ENCODE peak calls at places on chromosomes 5 and 9, in eight cellular contexts. N is heart left ventricle; X is dorsolateral prefrontal cortex; Z is psoas muscle; L is pancreas; M is CD4-positive, alpha-beta T cell; R is heart right ventricle; Y is lung. W is an unnamed sample.
A peak's percentile ranks its signal among the peaks of the same experiment; 100 is the strongest.

GRCh38 chr5:27612161-27612560 is 573.8 kb upstream of the CDH9 start:
- DNase-seq in N (no peak), M (no peak), Z (no peak), X (no peak), Y (no peak), R (no peak), L (no peak), W (no peak)

GRCh38 chr9:95286151-95286550 is 31.4 kb downstream of the FANCC start:
- DNase-seq in Z (no peak), R (no peak), N (no peak), X (no peak), M (no peak), Y (no peak), L (no peak), W (no peak)

GRCh38 chr5:144582046-144582445 is 411.4 kb downstream of the KCTD16 start:
- DNase-seq in Z (no peak), M (no peak), N (no peak), Y (no peak), L (no peak), R (no peak), X (no peak), W (no peak)

GRCh38 chr5:160802567-160802966 is 49.4 kb downstream of the ATP10B start:
- DNase-seq in N (no peak), Z (no peak), L (no peak), R (no peak), M (no peak), Y (no peak), X (peak; percentile 16), W (no peak)

GRCh38 chr5:9188131-9188530 is 357.7 kb downstream of the SEMA5A start:
- DNase-seq in X (no peak), N (no peak), M (no peak), Y (no peak), Z (no peak), R (no peak), L (no peak), W (peak; percentile 39)

GRCh38 chr9:5899292-5899691 is 8.6 kb downstream of the MLANA start:
- DNase-seq in Z (no peak), N (no peak), M (no peak), X (no peak), L (no peak), Y (no peak), R (no peak), W (no peak)

GRCh38 chr9:110432253-110432652 is 94.6 kb upstream of the TXNDC8 start:
- DNase-seq in L (no peak), N (no peak), Z (no peak), M (no peak), R (no peak), Y (no peak), X (no peak), W (no peak)

GRCh38 chr9:3809724-3810123 is 283.9 kb upstream of the RFX3 start:
- DNase-seq in X (no peak), M (no peak), N (no peak), R (no peak), Z (no peak), Y (no peak), L (no peak), W (peak; percentile 19)

GRCh38 chr9:17462869-17463464 is 115.9 kb upstream of the SH3GL2 start:
- DNase-seq in L (no peak), R (no peak), X (no peak), N (no peak), M (no peak), Y (no peak), Z (no peak), W (peak; percentile 27)

GRCh38 chr9:133877327-133877726 is 114.8 kb downstream of the VAV2 start:
- DNase-seq in Z (no peak), L (no peak), X (no peak), Y (no peak), R (no peak), M (no peak), N (no peak), W (no peak)

GRCh38 chr5:134479839-134480238 is 45.6 kb upstream of the JADE2 start:
- DNase-seq in Y (no peak), X (no peak), Z (no peak), R (no peak), N (no peak), L (no peak), M (no peak), W (no peak)

DNA sequence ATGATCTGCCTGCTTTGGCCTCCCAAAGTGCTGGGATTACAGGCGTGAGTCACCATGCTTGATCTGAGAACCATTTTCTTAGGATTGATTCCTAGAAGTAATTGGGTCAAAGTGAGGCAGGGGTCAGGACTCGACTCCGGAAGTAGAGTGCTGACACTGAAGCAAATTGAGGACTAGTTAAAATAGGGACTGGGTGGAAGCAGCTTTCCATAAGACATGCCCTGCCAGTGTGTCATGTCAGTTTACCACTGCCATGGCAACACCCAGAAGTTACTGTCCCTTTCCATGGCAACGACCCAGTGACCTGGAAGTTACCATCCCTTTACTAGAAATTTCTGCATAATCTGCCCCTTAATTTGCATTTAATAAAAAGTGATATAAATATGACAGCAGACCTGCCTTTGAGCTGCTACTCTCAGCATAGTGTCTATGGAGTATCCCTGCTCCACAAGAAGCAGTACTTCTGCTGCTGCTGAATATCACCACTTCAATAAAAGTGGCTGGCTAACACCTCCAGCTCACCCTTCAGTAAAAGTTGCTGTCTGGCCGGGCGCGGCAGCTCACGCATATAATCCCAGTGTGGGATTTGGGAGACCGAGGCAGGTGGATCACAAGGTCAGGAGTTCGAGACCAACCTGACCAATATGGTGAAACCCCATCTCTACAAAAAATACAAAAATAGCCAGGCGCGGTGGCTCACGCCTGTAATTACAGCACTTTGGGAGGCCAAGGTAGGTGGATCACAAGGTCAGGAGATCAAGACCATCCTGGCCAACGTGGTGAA is 47.8 kb upstream of the JADE2 start:
- DNase-seq in Z (no peak), R (no peak), N (no peak), X (no peak), Y (no peak), M (no peak), L (no peak), W (no peak)
- H3K27ac ChIP-seq in Z (no peak overlapping the region), R (no peak overlapping the region), N (no peak overlapping the region), X (no peak overlapping the region), Y (no peak overlapping the region), M (no peak overlapping the region), L (no peak overlapping the region), W (no peak overlapping the region)

DNA sequence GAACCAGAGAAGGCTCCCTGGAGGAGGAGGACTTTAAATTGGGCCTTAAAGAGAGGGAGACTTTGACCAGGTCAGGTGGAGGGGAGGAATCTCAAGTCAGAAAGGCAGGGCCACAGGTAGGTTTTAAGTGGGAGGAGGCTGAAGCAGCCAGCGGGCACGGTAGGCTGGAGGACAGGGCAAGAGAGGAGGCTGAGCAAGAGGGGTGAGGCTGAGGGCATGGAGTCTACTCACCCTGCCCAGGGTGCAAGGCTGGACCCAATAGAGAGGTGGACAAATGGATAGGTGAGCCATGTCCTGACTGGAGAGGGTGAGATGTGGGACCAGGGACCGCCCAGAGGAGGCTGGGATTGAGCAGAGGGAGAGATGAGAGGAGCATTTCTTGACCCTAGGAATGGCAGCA is 25.6 kb upstream of the TRIM14 start:
- DNase-seq in R (no peak), L (no peak), M (no peak), Y (no peak), N (no peak), X (no peak), Z (no peak), W (no peak)
- H3K27ac ChIP-seq in R (no peak overlapping the region), L (no peak overlapping the region), M (no peak overlapping the region), Y (no peak overlapping the region), N (no peak overlapping the region), X (no peak overlapping the region), Z (no peak overlapping the region), W (no peak overlapping the region)

GRCh38 chr5:11997942-11998341 is 93.7 kb upstream of the CTNND2 start:
- DNase-seq in Z (no peak), X (no peak), N (no peak), R (no peak), L (no peak), M (no peak), Y (no peak), W (no peak)
- H3K27ac ChIP-seq in Z (no peak overlapping the region), X (no peak overlapping the region), N (no peak overlapping the region), R (no peak overlapping the region), L (no peak overlapping the region), M (no peak overlapping the region), Y (no peak overlapping the region), W (no peak overlapping the region)

GRCh38 chr9:35771079-35771441 is 17.0 kb upstream of the MSMP start:
- DNase-seq in N (peak; percentile 45), Z (peak; percentile 42), Y (no peak), X (no peak), M (no peak), R (peak; percentile 26), L (no peak), W (no peak)
- H3K27ac ChIP-seq in N (peak overlapping the region; percentile 54), Z (peak overlapping the region; percentile 68), Y (peak overlapping the region; percentile 63), X (no peak overlapping the region), M (no peak overlapping the region), R (peak overlapping the region; percentile 10), L (peak overlapping the region; percentile 46), W (no peak overlapping the region)

GRCh38 chr5:38650540-38651275 is 94.3 kb upstream of the LIFR start:
- DNase-seq in X (no peak), M (no peak), R (no peak), L (no peak), N (no peak), Z (no peak), Y (no peak), W (no peak)

GRCh38 chr5:38653389-38653788 is 96.9 kb upstream of the LIFR start:
- DNase-seq in X (no peak), M (no peak), R (no peak), L (no peak), N (no peak), Z (no peak), Y (no peak), W (no peak)

GRCh38 chr5:38645508-38645907 is 89.1 kb upstream of the LIFR start:
- DNase-seq in L (no peak), R (peak; percentile 28), M (no peak), X (no peak), Z (peak; percentile 50), N (no peak), Y (no peak), W (no peak)

GRCh38 chr5:38651806-38652205 is 95.4 kb upstream of the LIFR start:
- DNase-seq in N (no peak), Z (no peak), R (no peak), Y (no peak), M (no peak), L (no peak), X (no peak), W (no peak)

DNA sequence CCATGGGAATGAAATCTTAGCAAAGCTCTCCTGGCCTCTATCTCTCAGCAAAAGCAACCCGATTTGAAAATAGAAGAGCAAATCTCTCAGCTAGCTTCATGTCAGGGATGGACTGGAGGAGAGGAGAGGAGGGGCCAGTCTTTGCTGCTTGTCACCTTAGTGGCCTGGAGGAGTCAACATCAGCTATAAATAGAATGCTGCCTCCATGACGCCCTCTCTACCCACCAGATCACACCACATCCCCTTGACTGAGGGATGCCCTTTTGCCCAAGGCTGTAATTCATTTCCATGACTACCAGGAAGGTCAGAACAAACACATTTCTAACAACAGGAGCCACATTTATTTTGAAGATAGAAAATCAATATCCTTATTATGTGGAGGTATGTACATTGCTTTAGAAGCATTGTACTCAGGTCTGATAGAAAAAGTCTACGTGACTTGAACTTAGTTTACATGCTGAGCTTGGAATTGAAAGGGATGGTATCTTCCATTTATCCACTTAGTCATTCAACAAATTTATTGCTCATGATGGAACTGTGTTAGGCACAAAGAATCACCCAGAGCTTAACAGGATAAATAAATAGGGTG is 92.4 kb upstream of the LIFR start:
- DNase-seq in N (no peak), Y (no peak), L (no peak), M (no peak), Z (no peak), X (no peak), R (no peak), W (no peak)
- H3K27ac ChIP-seq in N (no peak overlapping the region), Y (no peak overlapping the region), L (no peak overlapping the region), M (no peak overlapping the region), Z (no peak overlapping the region), X (no peak overlapping the region), R (no peak overlapping the region), W (no peak overlapping the region)

W was measured in DND-41.